ENCODE peak calls at places on chromosomes 3 and 15, in six cellular contexts. N is glutamatergic neuron, M is uterus, G is AG09309, V is mesothelial cell of epicardium, W is choroid plexus epithelial cell. H is an unnamed sample.

GRCh38 chr3:184337315-184337714 is at the start of gene FAM131A:
- DNase-seq in V (no peak), N (no peak), M (peak; percentile 75), W (no peak), G (no peak), H (no peak)

GRCh38 chr3:43632269-43632733 is 10.5 kb upstream of the ANO10 start:
- DNase-seq in V (no peak), G (no peak), W (peak; percentile 64), M (no peak), N (no peak), H (no peak)

GRCh38 chr3:94293793-94294195 is 230.9 kb downstream of the NSUN3 start:
- DNase-seq in W (no peak), N (no peak), M (no peak), V (no peak), G (no peak), H (no peak)

GRCh38 chr3:141878812-141879211 is 2.4 kb downstream of the ATP1B3 start:
- DNase-seq in V (no peak), W (peak; percentile 66), M (no peak), N (no peak), G (no peak), H (peak; percentile 56)

GRCh38 chr3:10352146-10352911 is 31.4 kb upstream of the SEC13 start:
- DNase-seq in M (no peak), G (peak; percentile 59), N (no peak), W (peak; percentile 98), V (no peak), H (peak; percentile 93)

GRCh38 chr3:10272977-10273376 is 19.8 kb downstream of the GHRL start:
- DNase-seq in G (no peak), M (no peak), V (no peak), W (no peak), N (no peak), H (no peak)

GRCh38 chr3:151537751-151538150 is 76.9 kb upstream of the IGSF10 start:
- DNase-seq in M (no peak), V (no peak), N (no peak), G (no peak), W (peak; percentile 52), H (peak; percentile 23)

GRCh38 chr3:43194490-43195115 is 88.7 kb upstream of the POMGNT2 start:
- DNase-seq in M (no peak), N (no peak), W (no peak), V (no peak), G (no peak), H (no peak)

GRCh38 chr3:31581660-31582059 is 48.9 kb downstream of the STT3B start:
- DNase-seq in G (no peak), M (no peak), W (peak; percentile 38), V (no peak), N (no peak), H (peak; percentile 27)

GRCh38 chr3:30141178-30141581 is 465.2 kb upstream of the TGFBR2 start:
- DNase-seq in V (no peak), M (peak; percentile 20), N (no peak), G (no peak), W (no peak), H (no peak)

GRCh38 chr3:43236008-43236407 is 50.3 kb upstream of the SNRK start:
- DNase-seq in M (no peak), G (no peak), N (no peak), W (peak; percentile 14), V (no peak), H (no peak)

GRCh38 chr3:62938583-62938982 is 63.4 kb upstream of the CADPS start:
- DNase-seq in V (no peak), M (no peak), W (no peak), N (no peak), G (no peak), H (no peak)

GRCh38 chr3:52046186-52046913 is 10.0 kb downstream of the DUSP7 start:
- DNase-seq in V (no peak), N (no peak), W (peak; percentile 89), M (peak; percentile 55), G (peak; percentile 94), H (peak; percentile 95)

DNA sequence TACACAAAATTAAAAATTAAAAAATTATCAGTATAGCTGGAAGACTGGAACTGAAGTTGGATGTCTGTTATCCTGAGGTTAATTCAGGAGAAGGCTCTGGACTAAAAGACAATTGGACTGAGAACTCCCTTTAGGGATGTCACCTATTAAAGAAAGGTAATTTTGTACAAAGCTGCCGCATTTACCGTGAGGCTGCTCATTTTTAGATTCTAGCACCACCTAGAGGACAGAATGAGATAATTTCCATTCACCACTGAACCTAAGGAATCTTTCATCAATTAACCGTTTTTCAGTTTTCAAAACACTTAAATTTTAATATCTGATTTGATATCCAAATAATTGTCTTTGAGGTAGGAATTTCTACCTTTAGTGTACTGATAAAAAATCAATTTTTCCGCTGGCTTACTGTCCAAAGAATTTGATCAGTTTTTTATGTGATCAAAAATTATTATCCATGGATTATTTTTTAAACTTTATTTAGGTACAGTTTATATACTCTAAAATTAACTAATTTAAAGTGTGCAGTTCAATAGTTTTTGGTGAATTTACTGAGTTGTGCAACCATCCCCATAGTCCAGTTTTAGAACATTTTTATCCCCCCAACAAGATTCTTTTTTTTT is 106.7 kb upstream of the TNIK start:
- DNase-seq in V (no peak), G (no peak), W (peak; percentile 67), M (no peak), N (no peak), H (peak; percentile 60)
- TF ChIP-seq CTCF in V (peak; percentile 85), G (peak; percentile 64), W (peak; percentile 68), M (peak; percentile 75), N (peak; percentile 86), H (peak; percentile 71)

GRCh38 chr15:73240864-73241499 is 127.8 kb downstream of the HCN4 start:
- DNase-seq in M (peak; percentile 62), G (no peak), V (peak; percentile 79), N (peak; percentile 80), W (peak; percentile 82), H (peak; percentile 71)
- TF ChIP-seq CTCF in M (peak; percentile 83), G (peak; percentile 89), V (peak; percentile 96), N (peak; percentile 79), W (peak; percentile 85), H (peak; percentile 82)

DNA sequence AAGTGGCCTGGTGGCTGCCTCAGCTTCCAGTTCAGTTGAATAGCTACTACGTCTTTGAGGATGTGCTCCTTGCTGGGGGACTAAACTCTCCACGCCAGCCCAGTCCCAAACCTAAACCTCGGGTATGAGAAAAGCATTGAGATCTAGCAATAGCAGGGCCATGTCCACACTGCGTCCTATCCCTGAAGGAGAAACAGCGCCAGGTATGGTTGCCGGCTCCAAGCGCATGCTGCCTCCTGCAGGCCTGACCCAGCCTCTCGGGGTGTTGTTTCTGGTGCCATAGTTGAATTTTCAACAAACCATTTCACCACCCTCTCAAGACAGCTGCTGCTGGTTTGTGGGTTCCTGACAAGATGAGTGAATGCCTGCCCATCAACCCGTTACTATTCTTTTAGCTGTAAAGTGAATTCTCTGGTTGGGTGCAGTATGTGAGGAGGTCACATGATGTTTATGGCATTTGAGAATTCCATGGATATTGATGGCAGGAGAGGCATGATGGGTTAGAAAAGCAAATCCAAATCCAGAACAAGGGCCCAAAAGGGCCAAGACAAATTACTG is 13.0 kb upstream of the SLC28A1 start:
- DNase-seq in V (no peak), G (no peak), N (no peak), M (no peak), W (no peak), H (no peak)
- TF ChIP-seq CTCF in V (no peak), G (no peak), N (no peak), M (no peak), W (peak; percentile 26), H (peak; percentile 11)

DNA sequence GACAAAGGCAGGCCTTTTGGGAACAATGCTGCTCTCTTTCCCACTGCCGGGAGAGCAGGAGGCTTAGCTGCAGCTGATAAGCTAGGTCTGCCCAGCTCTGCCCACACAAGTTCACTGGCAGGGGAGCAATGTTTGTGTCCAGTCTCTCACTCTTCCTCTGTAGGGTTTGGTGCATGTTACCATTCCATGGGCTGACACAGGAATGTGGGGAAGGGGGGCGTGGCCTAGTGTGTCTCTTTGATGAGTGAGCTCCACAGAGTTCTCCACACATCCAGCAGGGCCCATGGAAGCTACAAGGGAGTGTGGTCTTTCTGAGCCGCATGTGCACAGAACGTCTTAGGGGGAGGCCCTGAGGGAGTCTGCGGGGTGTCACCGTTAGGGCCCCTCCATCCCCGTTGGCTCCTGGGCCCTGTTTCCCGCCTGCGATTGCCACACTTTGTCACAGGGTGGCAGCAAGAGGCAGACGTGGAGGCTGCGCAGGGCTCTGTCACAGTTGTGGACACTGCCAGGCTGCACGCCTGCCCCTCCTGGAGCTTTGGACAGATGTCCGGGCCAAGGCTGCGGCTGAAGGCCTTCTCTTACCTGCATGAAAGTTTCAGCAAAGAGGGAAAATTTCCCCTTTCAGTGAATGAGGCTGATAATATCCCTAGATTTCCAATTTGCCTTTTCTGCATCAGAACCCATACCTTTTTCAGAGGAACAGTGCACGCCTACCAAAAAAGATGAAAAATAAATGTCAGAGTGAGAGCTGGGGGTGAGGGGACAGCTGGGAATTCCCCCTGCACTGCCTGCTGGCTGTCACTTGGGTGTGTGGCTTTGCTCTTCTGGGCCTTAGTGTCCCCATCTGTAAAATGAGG is 24.3 kb downstream of the CACNA2D3 start:
- DNase-seq in W (no peak), V (peak; percentile 52), M (no peak), G (no peak), N (peak; percentile 77), H (peak; percentile 2)
- TF ChIP-seq CTCF in W (peak; percentile 12), V (peak; percentile 25), M (no peak), G (peak; percentile 51), N (peak; percentile 58), H (peak; percentile 9)

DNA sequence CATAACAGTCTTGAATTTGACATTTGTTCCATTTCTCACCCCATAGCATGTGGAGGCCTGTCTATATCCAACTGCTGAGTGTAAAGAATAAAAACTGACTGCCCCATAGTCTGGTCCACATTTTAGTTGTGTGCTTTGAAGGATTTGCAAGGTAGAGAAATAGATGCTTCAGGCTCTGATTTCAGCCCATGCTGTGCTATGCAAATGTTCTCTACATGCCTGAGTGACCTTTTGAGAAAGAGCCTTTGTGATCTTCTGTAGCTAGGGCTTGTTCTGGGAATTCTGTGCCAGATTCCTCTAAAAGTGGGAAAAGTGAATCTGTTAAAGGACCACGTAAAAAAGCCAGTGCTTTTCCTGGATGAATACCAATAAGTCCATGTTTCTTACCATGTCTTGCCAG is 5.2 kb downstream of the KCTD6 start:
- DNase-seq in W (peak; percentile 58), M (no peak), N (no peak), V (no peak), G (no peak), H (no peak)
- TF ChIP-seq CTCF in W (no peak), M (no peak), N (no peak), V (no peak), G (no peak), H (no peak)